ENCODE peak calls at places on chromosomes 7 and 10, in five cellular contexts. A is activated CD8-positive, alpha-beta memory T cell treated with anti-CD3 and anti-CD28 coated beads for 1 hour; S is AG04450; V is left ventricle myocardium inferior; G is posterior vena cava. P is an unnamed sample.

GRCh38 chr10:42475168-42476098 is 162.9 kb downstream of the ZNF33B start:
- DNase-seq in A (no peak), S (no peak), V (no peak), G (peak; percentile 83), P (no peak)

GRCh38 chr7:99755085-99755484 is 20.1 kb upstream of the CYP3A7 start:
- DNase-seq in A (no peak), S (no peak), V (no peak), G (no peak), P (no peak)

GRCh38 chr10:21340341-21340740 is 185.1 kb downstream of the SKIDA1 start:
- DNase-seq in A (no peak), S (no peak), V (no peak), G (no peak), P (peak; percentile 23)

GRCh38 chr10:78263521-78263988 is 229.9 kb downstream of the RPS24 start:
- DNase-seq in A (no peak), S (no peak), V (no peak), G (peak; percentile 67), P (peak; percentile 41)

GRCh38 chr10:132298038-132298935 is 9.5 kb downstream of the STK32C start:
- DNase-seq in A (no peak), S (no peak), V (no peak), G (peak; percentile 65), P (peak; percentile 52)

GRCh38 chr7:21365866-21366624 is 61.8 kb upstream of the SP4 start:
- DNase-seq in A (no peak), S (no peak), V (no peak), G (no peak), P (no peak)

GRCh38 chr10:132592790-132593788 is 55.5 kb downstream of the INPP5A start:
- DNase-seq in A (no peak), S (no peak), V (no peak), G (no peak), P (no peak)

GRCh38 chr10:101564490-101564991 is 23.5 kb downstream of the POLL start:
- DNase-seq in A (no peak), S (no peak), V (no peak), G (peak; percentile 64), P (peak; percentile 56)

GRCh38 chr7:75971961-75972763 is 22.2 kb downstream of the TMEM120A start:
- DNase-seq in A (no peak), S (no peak), V (peak; percentile 74), G (peak; percentile 95), P (peak; percentile 78)

GRCh38 chr7:78983483-78983882 is 470.0 kb downstream of the MAGI2 start:
- DNase-seq in A (no peak), S (no peak), V (no peak), G (no peak), P (no peak)

GRCh38 chr10:21808525-21808924 is 195.0 kb downstream of the DNAJC1 start:
- DNase-seq in A (no peak), S (no peak), V (no peak), G (no peak), P (no peak)

GRCh38 chr7:36393826-36394225 is 4.2 kb downstream of the ANLN start:
- DNase-seq in A (no peak), S (no peak), V (no peak), G (no peak), P (no peak)

GRCh38 chr7:31418928-31419327 is 78.4 kb upstream of the NEUROD6 start:
- DNase-seq in A (no peak), S (no peak), V (no peak), G (no peak), P (no peak)

GRCh38 chr7:26135551-26135950 is 16.4 kb upstream of the NFE2L3 start:
- DNase-seq in A (no peak), S (no peak), V (no peak), G (no peak), P (no peak)

GRCh38 chr7:1234794-1235500 is 2.3 kb downstream of the UNCX start:
- DNase-seq in A (no peak), S (no peak), V (no peak), G (no peak), P (no peak)

GRCh38 chr10:92011560-92012214 is 88.1 kb downstream of the BTAF1 start:
- DNase-seq in A (no peak), S (no peak), V (no peak), G (no peak), P (no peak)

GRCh38 chr7:33686001-33686591 is 219.2 kb upstream of the BMPER start:
- DNase-seq in A (no peak), S (no peak), V (no peak), G (no peak), P (peak; percentile 71)

GRCh38 chr7:158410720-158411119 is 176.9 kb downstream of the PTPRN2 start:
- DNase-seq in A (no peak), S (no peak), V (no peak), G (peak; percentile 65), P (peak; percentile 60)

GRCh38 chr7:5689118-5689517 is 92.3 kb downstream of the RNF216 start:
- DNase-seq in A (peak; percentile 23), S (no peak), V (no peak), G (no peak), P (no peak)